ENCODE peak calls at places on chromosomes 13 and 19, in ten cellular contexts. W is heart left ventricle, H is kidney tubule cell, Y is NB4, U is ovary, D is hepatic stellate cell, K is right cardiac atrium, Q is HT1080, J is A673, A is renal cortical epithelial cell. B is an unnamed sample.

GRCh38 chr19:16200038-16200775 is 2.5 kb downstream of the AP1M1 start:
- DNase-seq in W (no peak), H (peak; percentile 10), Y (peak; percentile 61), U (no peak), D (peak; percentile 34), K (peak; percentile 65), Q (no peak), J (no peak), A (peak; percentile 78), B (no peak)

GRCh38 chr19:1768248-1768647 is 14.9 kb downstream of the ONECUT3 start:
- DNase-seq in W (no peak), H (no peak), Y (peak; percentile 49), U (no peak), D (peak; percentile 49), K (no peak), Q (no peak), J (peak; percentile 76), A (peak; percentile 4), B (no peak)

GRCh38 chr19:33401683-33402420 is 28.3 kb downstream of the CEBPG start:
- DNase-seq in W (peak; percentile 53), H (no peak), Y (no peak), U (peak; percentile 11), D (no peak), K (no peak), Q (no peak), J (no peak), A (no peak), B (no peak)

GRCh38 chr13:47650221-47650620 is 350.9 kb downstream of the SUCLA2 start:
- DNase-seq in W (no peak), H (no peak), Y (no peak), U (no peak), D (no peak), K (no peak), Q (no peak), J (no peak), A (no peak), B (no peak)

GRCh38 chr19:32337176-32337808 is 8.1 kb upstream of the ZNF507 start:
- DNase-seq in W (no peak), H (no peak), Y (no peak), U (no peak), D (no peak), K (no peak), Q (no peak), J (no peak), A (no peak), B (no peak)

GRCh38 chr13:85819513-85819912 is 20.3 kb upstream of the SLITRK6 start:
- DNase-seq in W (no peak), H (no peak), Y (no peak), U (no peak), D (no peak), K (no peak), Q (no peak), J (no peak), A (no peak), B (no peak)

GRCh38 chr19:40716031-40716654 is 543 bp downstream of the COQ8B start:
- DNase-seq in W (peak; percentile 66), H (peak; percentile 98), Y (no peak), U (no peak), D (peak; percentile 72), K (peak; percentile 41), Q (peak; percentile 96), J (no peak), A (peak; percentile 97), B (no peak)

GRCh38 chr19:16382775-16383543 is 58.3 kb downstream of the KLF2 start:
- DNase-seq in W (peak; percentile 93), H (peak; percentile 64), Y (peak; percentile 81), U (peak; percentile 91), D (peak; percentile 97), K (peak; percentile 88), Q (peak; percentile 86), J (peak; percentile 78), A (peak; percentile 45), B (peak; percentile 72)

GRCh38 chr13:43475135-43475534 is 311.6 kb downstream of the ENOX1 start:
- DNase-seq in W (no peak), H (no peak), Y (no peak), U (no peak), D (no peak), K (no peak), Q (no peak), J (no peak), A (no peak), B (no peak)

GRCh38 chr19:7829162-7829520 is 877 bp upstream of the EVI5L start:
- DNase-seq in W (no peak), H (no peak), Y (no peak), U (no peak), D (no peak), K (no peak), Q (no peak), J (peak; percentile 18), A (no peak), B (no peak)

GRCh38 chr19:4597278-4597974 is 37.9 kb upstream of the SEMA6B start:
- DNase-seq in W (no peak), H (no peak), Y (no peak), U (no peak), D (no peak), K (no peak), Q (no peak), J (no peak), A (no peak), B (no peak)

GRCh38 chr13:47033216-47033615 is 136.4 kb upstream of the HTR2A start:
- DNase-seq in W (no peak), H (peak; percentile 85), Y (no peak), U (no peak), D (peak; percentile 3), K (no peak), Q (peak; percentile 67), J (no peak), A (peak; percentile 45), B (no peak)

GRCh38 chr13:23915308-23915707 is 18.0 kb upstream of the C1QTNF9B start:
- DNase-seq in W (no peak), H (peak; percentile 24), Y (no peak), U (no peak), D (no peak), K (no peak), Q (no peak), J (no peak), A (no peak), B (peak; percentile 33)

GRCh38 chr13:46479691-46480090 is 73.3 kb upstream of the LRCH1 start:
- DNase-seq in W (no peak), H (no peak), Y (no peak), U (no peak), D (no peak), K (no peak), Q (no peak), J (no peak), A (no peak), B (no peak)

GRCh38 chr13:106173891-106174610 is 361.4 kb downstream of the EFNB2 start:
- DNase-seq in W (no peak), H (no peak), Y (no peak), U (no peak), D (no peak), K (no peak), Q (no peak), J (no peak), A (no peak), B (no peak)

GRCh38 chr13:91722267-91722884 is 324.0 kb downstream of the GPC5 start:
- DNase-seq in W (no peak), H (peak; percentile 37), Y (peak; percentile 28), U (no peak), D (peak; percentile 3), K (no peak), Q (peak; percentile 33), J (peak; percentile 48), A (peak; percentile 43), B (peak; percentile 24)

GRCh38 chr19:5567360-5567970 is at the start of gene TINCR:
- DNase-seq in W (no peak), H (no peak), Y (no peak), U (no peak), D (no peak), K (no peak), Q (no peak), J (peak; percentile 57), A (no peak), B (no peak)

GRCh38 chr19:10450853-10451609 is 30.7 kb downstream of the PDE4A start:
- DNase-seq in W (no peak), H (no peak), Y (peak; percentile 75), U (no peak), D (no peak), K (no peak), Q (no peak), J (peak; percentile 60), A (no peak), B (no peak)

GRCh38 chr19:34847393-34847792 is 74.4 kb upstream of the ZNF599 start:
- DNase-seq in W (no peak), H (no peak), Y (peak; percentile 19), U (no peak), D (no peak), K (no peak), Q (no peak), J (no peak), A (no peak), B (no peak)

GRCh38 chr13:113210834-113211233 is 1.4 kb downstream of the CUL4A start:
- DNase-seq in W (no peak), H (no peak), Y (peak; percentile 75), U (no peak), D (no peak), K (no peak), Q (no peak), J (no peak), A (no peak), B (no peak)

GRCh38 chr19:6238256-6238642 is 41.5 kb downstream of the MLLT1 start:
- DNase-seq in W (no peak), H (no peak), Y (no peak), U (no peak), D (no peak), K (no peak), Q (no peak), J (no peak), A (no peak), B (no peak)

GRCh38 chr19:15251749-15252397 is 19.6 kb upstream of the EPHX3 start:
- DNase-seq in W (peak; percentile 89), H (peak; percentile 45), Y (no peak), U (peak; percentile 89), D (peak; percentile 94), K (peak; percentile 91), Q (peak; percentile 90), J (peak; percentile 79), A (peak; percentile 78), B (no peak)

GRCh38 chr19:2089001-2089711 is 7.0 kb downstream of the MOB3A start:
- DNase-seq in W (no peak), H (no peak), Y (peak; percentile 62), U (peak; percentile 20), D (no peak), K (no peak), Q (peak; percentile 70), J (no peak), A (no peak), B (no peak)

GRCh38 chr13:77536358-77536757 is 852 bp downstream of the SCEL start:
- DNase-seq in W (no peak), H (no peak), Y (no peak), U (no peak), D (no peak), K (no peak), Q (no peak), J (no peak), A (no peak), B (no peak)

GRCh38 chr19:1357695-1358094 is 26.0 kb upstream of the NDUFS7 start:
- DNase-seq in W (no peak), H (no peak), Y (no peak), U (no peak), D (no peak), K (no peak), Q (no peak), J (no peak), A (no peak), B (no peak)

GRCh38 chr19:45526143-45526542 is 18.9 kb downstream of the VASP start:
- DNase-seq in W (peak; percentile 81), H (peak; percentile 65), Y (peak; percentile 21), U (peak; percentile 84), D (peak; percentile 79), K (peak; percentile 76), Q (peak; percentile 66), J (peak; percentile 91), A (peak; percentile 49), B (peak; percentile 32)

GRCh38 chr13:50448535-50448981 is 394.9 kb downstream of the DLEU7 start:
- DNase-seq in W (no peak), H (peak; percentile 94), Y (no peak), U (no peak), D (no peak), K (no peak), Q (no peak), J (no peak), A (peak; percentile 93), B (peak; percentile 38)

B was measured in NCI-H2029.